ENCODE peak calls at places on chromosomes 4 and X, in five cellular contexts. U is K562, Y is transverse colon, J is heart right ventricle, M is body of pancreas. C is an unnamed sample.

GRCh38 chr4:139528377-139529005 is 27.5 kb downstream of the SETD7 start:
- DNase-seq in U (no peak), Y (peak; percentile 62), J (peak; percentile 65), M (no peak), C (peak; percentile 52)

GRCh38 chr4:24805036-24805435 is 9.7 kb downstream of the SOD3 start:
- DNase-seq in U (no peak), Y (no peak), J (no peak), M (no peak), C (no peak)

GRCh38 chrX:134949271-134949670 is 41.5 kb upstream of the SMIM10 start:
- DNase-seq in U (no peak), Y (no peak), J (no peak), M (no peak), C (peak; percentile 39)

GRCh38 chr4:38125816-38126215 is 165.6 kb downstream of the PTTG2 start:
- DNase-seq in U (no peak), Y (no peak), J (no peak), M (no peak), C (no peak)

GRCh38 chrX:9291666-9292065 is 173.2 kb upstream of the TBL1X start:
- DNase-seq in U (no peak), Y (no peak), J (no peak), M (no peak), C (peak; percentile 15)

GRCh38 chrX:129781134-129782014 is 1.6 kb downstream of the SASH3 start:
- DNase-seq in U (no peak), Y (peak; percentile 67), J (peak; percentile 23), M (no peak), C (no peak)

GRCh38 chrX:151359931-151360871 is 36.8 kb upstream of the VMA21 start:
- DNase-seq in U (peak; percentile 31), Y (no peak), J (peak; percentile 30), M (peak; percentile 30), C (peak; percentile 40)

GRCh38 chr4:25290490-25291067 is 22.0 kb upstream of the ZCCHC4 start:
- DNase-seq in U (no peak), Y (no peak), J (no peak), M (no peak), C (peak; percentile 54)

GRCh38 chrX:150478496-150479492 is 89.6 kb upstream of the MTM1 start:
- DNase-seq in U (no peak), Y (no peak), J (no peak), M (no peak), C (no peak)

GRCh38 chrX:15915959-15916703 is 61.5 kb upstream of the AP1S2 start:
- DNase-seq in U (no peak), Y (no peak), J (no peak), M (no peak), C (no peak)

GRCh38 chr4:178351185-178351584 is 908.9 kb upstream of the AGA start:
- DNase-seq in U (no peak), Y (no peak), J (no peak), M (no peak), C (no peak)

GRCh38 chr4:8591114-8591513 is 1.5 kb upstream of the CPZ start:
- DNase-seq in U (no peak), Y (no peak), J (no peak), M (no peak), C (no peak)

GRCh38 chr4:177879851-177880250 is 437.6 kb upstream of the AGA start:
- DNase-seq in U (no peak), Y (no peak), J (no peak), M (no peak), C (no peak)

GRCh38 chrX:76183289-76184057 is 10.6 kb downstream of the PBDC1 start:
- DNase-seq in U (no peak), Y (no peak), J (no peak), M (no peak), C (peak; percentile 19)

GRCh38 chrX:9532349-9532748 is 67.5 kb downstream of the TBL1X start:
- DNase-seq in U (no peak), Y (no peak), J (peak; percentile 50), M (no peak), C (no peak)

GRCh38 chr4:28209371-28209924 is 1348.8 kb downstream of the STIM2 start:
- DNase-seq in U (no peak), Y (no peak), J (no peak), M (no peak), C (no peak)

GRCh38 chrX:44384688-44385338 is 41.3 kb upstream of the EFHC2 start:
- DNase-seq in U (no peak), Y (no peak), J (no peak), M (no peak), C (no peak)

GRCh38 chr4:1871471-1872021 is 353 bp downstream of the NSD2 start:
- DNase-seq in U (peak; percentile 50), Y (peak; percentile 35), J (peak; percentile 39), M (no peak), C (peak; percentile 73)

GRCh38 chr4:19947349-19947748 is 304.4 kb upstream of the SLIT2 start:
- DNase-seq in U (no peak), Y (no peak), J (no peak), M (no peak), C (no peak)

GRCh38 chrX:91434351-91435168 is at the start of gene PABPC5:
- DNase-seq in U (no peak), Y (peak; percentile 57), J (peak; percentile 78), M (peak; percentile 44), C (peak; percentile 89)

GRCh38 chr4:11514780-11515432 is 86.2 kb upstream of the HS3ST1 start:
- DNase-seq in U (no peak), Y (no peak), J (no peak), M (no peak), C (no peak)

GRCh38 chrX:973010-973409 is 239.4 kb downstream of the CRLF2 start:
- DNase-seq in U (no peak), Y (no peak), J (no peak), M (no peak), C (no peak)

GRCh38 chrX:72107841-72108590 is 23.7 kb downstream of the RTL5 start:
- DNase-seq in U (no peak), Y (no peak), J (no peak), M (no peak), C (no peak)

GRCh38 chrX:49627030-49627777 is 28.4 kb downstream of the GAGE1 start:
- DNase-seq in U (peak; percentile 68), Y (no peak), J (no peak), M (no peak), C (no peak)

GRCh38 chrX:94775640-94776039 is 1101.6 kb downstream of the FAM133A start:
- DNase-seq in U (no peak), Y (no peak), J (no peak), M (no peak), C (no peak)

GRCh38 chr4:156677136-156677535 is 294.5 kb downstream of the PDGFC start:
- DNase-seq in U (no peak), Y (peak; percentile 14), J (no peak), M (no peak), C (peak; percentile 44)

GRCh38 chrX:107153005-107153404 is 34.4 kb upstream of the RBM41 start:
- DNase-seq in U (peak; percentile 41), Y (no peak), J (no peak), M (no peak), C (no peak)

GRCh38 chr4:5460106-5460801 is 248.1 kb downstream of the EVC2 start:
- DNase-seq in U (peak; percentile 49), Y (no peak), J (no peak), M (peak; percentile 16), C (peak; percentile 43)

GRCh38 chr4:68869274-68869773 is 53.5 kb downstream of the UGT2B10 start:
- DNase-seq in U (no peak), Y (no peak), J (no peak), M (no peak), C (no peak)

GRCh38 chr4:173057442-173057841 is 111.2 kb upstream of the GALNT7 start:
- DNase-seq in U (no peak), Y (no peak), J (no peak), M (no peak), C (no peak)

GRCh38 chr4:147447820-147448219 is 33.1 kb upstream of the EDNRA start:
- DNase-seq in U (no peak), Y (no peak), J (no peak), M (no peak), C (no peak)

GRCh38 chr4:102234243-102234838 is 110.9 kb downstream of the SLC39A8 start:
- DNase-seq in U (no peak), Y (no peak), J (no peak), M (no peak), C (no peak)

DNA sequence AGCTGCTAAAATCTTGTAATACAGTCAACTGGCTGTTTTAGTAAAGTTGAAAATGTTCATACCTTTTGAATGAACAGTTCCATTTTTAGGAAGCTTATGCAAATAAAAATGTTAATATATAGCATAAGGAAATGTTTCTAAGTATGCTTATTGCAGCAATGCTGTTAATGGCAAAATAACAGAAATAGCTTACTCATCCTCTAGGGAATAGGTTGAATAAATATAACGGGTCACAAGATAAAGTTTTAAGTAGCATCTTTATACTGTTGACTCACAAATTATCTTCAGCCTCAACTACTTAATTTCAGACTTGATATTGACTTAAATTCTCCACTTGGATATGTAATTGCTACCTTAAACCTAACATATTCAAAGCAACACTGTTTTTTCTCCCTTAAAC is 27.7 kb downstream of the HERC3 start:
- DNase-seq in U (no peak), Y (no peak), J (no peak), M (no peak), C (no peak)
- H3K4me3 ChIP-seq in U (no peak overlapping the region), Y (no peak overlapping the region), J (no peak overlapping the region), M (no peak overlapping the region), C (no peak overlapping the region)

GRCh38 chrX:139692908-139693307 is 15.1 kb downstream of the MCF2 start:
- DNase-seq in U (no peak), Y (no peak), J (no peak), M (no peak), C (no peak)

GRCh38 chrX:139691493-139691842 is 16.5 kb downstream of the MCF2 start:
- DNase-seq in U (no peak), Y (no peak), J (peak; percentile 13), M (no peak), C (peak; percentile 5)

GRCh38 chrX:139692506-139692849 is 15.5 kb downstream of the MCF2 start:
- DNase-seq in U (no peak), Y (no peak), J (no peak), M (peak; percentile 20), C (no peak)

DNA sequence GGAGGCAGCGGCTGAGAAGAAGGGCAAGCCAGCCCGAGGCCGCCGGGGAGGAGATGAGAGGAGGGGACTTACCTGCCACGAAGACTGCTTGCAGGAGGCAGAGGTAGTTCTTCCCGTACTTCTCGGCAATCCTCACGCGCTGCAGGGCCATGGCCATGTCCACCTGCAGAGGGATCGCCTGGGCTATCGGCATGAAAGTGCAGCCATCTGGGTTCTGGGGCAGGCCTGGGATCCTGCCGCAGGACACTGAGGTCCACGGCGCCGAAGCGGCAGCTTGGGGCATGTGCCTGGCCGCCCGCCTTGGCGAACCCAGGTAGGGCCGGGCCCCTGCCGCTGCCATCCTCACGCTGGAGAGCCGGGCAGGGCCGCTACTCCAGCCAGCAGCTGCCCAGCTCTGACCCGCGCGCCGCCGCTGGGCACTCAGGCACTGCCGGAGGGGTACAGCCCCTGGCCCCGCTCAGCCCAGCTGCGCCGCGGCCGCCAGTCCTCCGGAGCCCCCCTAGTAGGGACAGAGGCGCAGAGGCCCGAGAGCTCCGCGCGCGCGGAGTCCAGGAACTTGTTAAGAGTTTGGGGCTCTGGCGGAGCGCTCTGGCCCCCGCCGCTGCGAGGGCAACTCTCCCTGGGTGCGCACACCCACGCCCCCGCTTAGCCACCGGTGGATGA is 16.0 kb downstream of the MCF2 start:
- DNase-seq in U (no peak), Y (no peak), J (no peak), M (no peak), C (peak; percentile 5)
- H3K4me3 ChIP-seq in U (no peak overlapping the region), Y (peak overlapping the region; percentile 40), J (peak overlapping the region; percentile 18), M (no peak overlapping the region), C (no peak overlapping the region)

GRCh38 chr4:133095591-133095990 is 53.5 kb upstream of the PCDH10 start:
- DNase-seq in U (no peak), Y (no peak), J (no peak), M (no peak), C (no peak)
- H3K4me3 ChIP-seq in U (no peak overlapping the region), Y (no peak overlapping the region), J (no peak overlapping the region), M (no peak overlapping the region), C (no peak overlapping the region)

GRCh38 chrX:78652971-78653822 is 5.9 kb downstream of the RTL3 start:
- DNase-seq in U (no peak), Y (no peak), J (no peak), M (no peak), C (no peak)
- H3K4me3 ChIP-seq in U (no peak overlapping the region), Y (no peak overlapping the region), J (no peak overlapping the region), M (no peak overlapping the region), C (no peak overlapping the region)